ENCODE peak calls at places on chromosome 13, in nine cellular contexts. One of them, this sample, is unnamed. For H3K9me3, the result is how much of the 10 kb centered on the place peaks cover.

GRCh38 chr13:108036411-108036810 is 178.9 kb downstream of the LIG4 start:
- DNase-seq in right atrium auricular region: no peak
- DNase-seq in PC-3: no peak
- DNase-seq in left lung: no peak
- DNase-seq in aorta: no peak
- DNase-seq in MM.1S: no peak
- DNase-seq in tibial nerve: no peak
- DNase-seq in AG04450: no peak
- DNase-seq in prostate gland: no peak
- DNase-seq in this sample: no peak

GRCh38 chr13:46184277-46184699 is 2.3 kb upstream of the LCP1 start:
- DNase-seq in right atrium auricular region: no peak
- DNase-seq in PC-3: peak
- DNase-seq in left lung: peak
- DNase-seq in aorta: no peak
- DNase-seq in MM.1S: peak
- DNase-seq in tibial nerve: no peak
- DNase-seq in AG04450: no peak
- DNase-seq in prostate gland: no peak
- DNase-seq in this sample: peak

GRCh38 chr13:78121001-78121400 is 202.4 kb upstream of the EDNRB start:
- DNase-seq in right atrium auricular region: no peak
- DNase-seq in PC-3: peak
- DNase-seq in left lung: no peak
- DNase-seq in aorta: no peak
- DNase-seq in MM.1S: no peak
- DNase-seq in tibial nerve: no peak
- DNase-seq in AG04450: no peak
- DNase-seq in prostate gland: no peak
- DNase-seq in this sample: no peak

GRCh38 chr13:21399741-21400140 is 59.4 kb downstream of the ZDHHC20 start:
- DNase-seq in right atrium auricular region: no peak
- DNase-seq in PC-3: peak
- DNase-seq in left lung: no peak
- DNase-seq in aorta: no peak
- DNase-seq in MM.1S: no peak
- DNase-seq in tibial nerve: no peak
- DNase-seq in AG04450: no peak
- DNase-seq in prostate gland: no peak
- DNase-seq in this sample: no peak

GRCh38 chr13:97976551-97977375 is 23.3 kb downstream of the IPO5 start:
- DNase-seq in right atrium auricular region: no peak
- DNase-seq in PC-3: no peak
- DNase-seq in left lung: no peak
- DNase-seq in aorta: peak
- DNase-seq in MM.1S: peak
- DNase-seq in tibial nerve: no peak
- DNase-seq in AG04450: no peak
- DNase-seq in prostate gland: no peak
- DNase-seq in this sample: no peak

GRCh38 chr13:94550030-94550738 is 45.8 kb downstream of the TGDS start:
- DNase-seq in right atrium auricular region: no peak
- DNase-seq in PC-3: peak
- DNase-seq in left lung: no peak
- DNase-seq in aorta: no peak
- DNase-seq in MM.1S: no peak
- DNase-seq in tibial nerve: no peak
- DNase-seq in AG04450: peak
- DNase-seq in prostate gland: no peak
- DNase-seq in this sample: no peak

GRCh38 chr13:23399254-23399796 is 34.2 kb downstream of the SACS start:
- DNase-seq in right atrium auricular region: no peak
- DNase-seq in PC-3: no peak
- DNase-seq in left lung: no peak
- DNase-seq in aorta: no peak
- DNase-seq in MM.1S: no peak
- DNase-seq in tibial nerve: no peak
- DNase-seq in AG04450: no peak
- DNase-seq in prostate gland: no peak
- DNase-seq in this sample: no peak

GRCh38 chr13:41696163-41697003 is 239.0 kb downstream of the RGCC start:
- DNase-seq in right atrium auricular region: no peak
- DNase-seq in PC-3: peak
- DNase-seq in left lung: no peak
- DNase-seq in aorta: no peak
- DNase-seq in MM.1S: no peak
- DNase-seq in tibial nerve: no peak
- DNase-seq in AG04450: peak
- DNase-seq in prostate gland: peak
- DNase-seq in this sample: no peak

GRCh38 chr13:27791146-27791900 is 960 bp upstream of the GSX1 start:
- DNase-seq in right atrium auricular region: no peak
- DNase-seq in PC-3: no peak
- DNase-seq in left lung: no peak
- DNase-seq in aorta: no peak
- DNase-seq in MM.1S: no peak
- DNase-seq in tibial nerve: no peak
- DNase-seq in AG04450: no peak
- DNase-seq in prostate gland: no peak
- DNase-seq in this sample: no peak

GRCh38 chr13:27789495-27790303 is 2.6 kb upstream of the GSX1 start:
- DNase-seq in right atrium auricular region: no peak
- DNase-seq in PC-3: no peak
- DNase-seq in left lung: no peak
- DNase-seq in aorta: no peak
- DNase-seq in MM.1S: no peak
- DNase-seq in tibial nerve: no peak
- DNase-seq in AG04450: no peak
- DNase-seq in prostate gland: no peak
- DNase-seq in this sample: no peak

GRCh38 chr13:27789153-27789494 is 3.2 kb upstream of the GSX1 start:
- DNase-seq in right atrium auricular region: no peak
- DNase-seq in PC-3: no peak
- DNase-seq in left lung: no peak
- DNase-seq in aorta: no peak
- DNase-seq in MM.1S: no peak
- DNase-seq in tibial nerve: no peak
- DNase-seq in AG04450: no peak
- DNase-seq in prostate gland: no peak
- DNase-seq in this sample: no peak

GRCh38 chr13:27791901-27792392 is 336 bp upstream of the GSX1 start:
- DNase-seq in right atrium auricular region: no peak
- DNase-seq in PC-3: no peak
- DNase-seq in left lung: no peak
- DNase-seq in aorta: no peak
- DNase-seq in MM.1S: no peak
- DNase-seq in tibial nerve: no peak
- DNase-seq in AG04450: no peak
- DNase-seq in prostate gland: no peak
- DNase-seq in this sample: no peak

DNA sequence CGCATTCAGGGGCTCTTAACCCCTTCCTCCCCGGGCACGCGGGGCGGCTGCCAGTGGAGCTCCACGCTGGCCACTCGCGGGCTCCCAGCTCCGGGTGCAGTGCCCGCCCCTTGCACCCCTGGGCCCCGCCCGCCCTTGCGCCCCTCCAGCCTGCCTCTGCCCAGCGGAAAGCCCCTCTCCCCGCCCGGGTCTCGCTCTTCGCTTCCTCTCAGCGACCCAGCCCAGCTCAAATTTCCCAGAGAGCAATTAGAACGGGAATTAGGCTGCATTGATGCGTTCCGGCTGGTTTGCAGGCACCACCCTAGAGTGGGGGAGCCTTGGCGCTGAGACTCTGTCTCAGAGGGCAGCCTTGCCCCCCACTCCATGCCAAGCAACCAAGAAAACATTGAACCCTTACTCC is 1.8 kb upstream of the GSX1 start:
- DNase-seq in right atrium auricular region: no peak
- DNase-seq in PC-3: no peak
- DNase-seq in left lung: no peak
- DNase-seq in aorta: no peak
- DNase-seq in MM.1S: no peak
- DNase-seq in tibial nerve: no peak
- DNase-seq in AG04450: no peak
- DNase-seq in prostate gland: no peak
- DNase-seq in this sample: no peak
- H3K9me3 ChIP-seq in right atrium auricular region: under half
- H3K9me3 ChIP-seq in PC-3: under half
- H3K9me3 ChIP-seq in left lung: under half
- H3K9me3 ChIP-seq in aorta: under half
- H3K9me3 ChIP-seq in MM.1S: under half
- H3K9me3 ChIP-seq in tibial nerve: under half
- H3K9me3 ChIP-seq in AG04450: under half
- H3K9me3 ChIP-seq in prostate gland: under half
- H3K9me3 ChIP-seq in this sample: under half

GRCh38 chr13:110936519-110936918 is 21.6 kb upstream of the ANKRD10 start:
- DNase-seq in right atrium auricular region: no peak
- DNase-seq in PC-3: no peak
- DNase-seq in left lung: no peak
- DNase-seq in aorta: no peak
- DNase-seq in MM.1S: no peak
- DNase-seq in tibial nerve: no peak
- DNase-seq in AG04450: no peak
- DNase-seq in prostate gland: no peak
- DNase-seq in this sample: no peak

GRCh38 chr13:110932588-110932987 is 17.7 kb upstream of the ANKRD10 start:
- DNase-seq in right atrium auricular region: no peak
- DNase-seq in PC-3: no peak
- DNase-seq in left lung: no peak
- DNase-seq in aorta: no peak
- DNase-seq in MM.1S: no peak
- DNase-seq in tibial nerve: no peak
- DNase-seq in AG04450: no peak
- DNase-seq in prostate gland: no peak
- DNase-seq in this sample: no peak

GRCh38 chr13:110938662-110939421 is 24.0 kb upstream of the ANKRD10 start:
- DNase-seq in right atrium auricular region: no peak
- DNase-seq in PC-3: no peak
- DNase-seq in left lung: no peak
- DNase-seq in aorta: no peak
- DNase-seq in MM.1S: no peak
- DNase-seq in tibial nerve: no peak
- DNase-seq in AG04450: no peak
- DNase-seq in prostate gland: no peak
- DNase-seq in this sample: no peak

GRCh38 chr13:110942248-110942981 is 27.5 kb upstream of the ANKRD10 start:
- DNase-seq in right atrium auricular region: no peak
- DNase-seq in PC-3: no peak
- DNase-seq in left lung: no peak
- DNase-seq in aorta: no peak
- DNase-seq in MM.1S: no peak
- DNase-seq in tibial nerve: no peak
- DNase-seq in AG04450: no peak
- DNase-seq in prostate gland: no peak
- DNase-seq in this sample: no peak

DNA sequence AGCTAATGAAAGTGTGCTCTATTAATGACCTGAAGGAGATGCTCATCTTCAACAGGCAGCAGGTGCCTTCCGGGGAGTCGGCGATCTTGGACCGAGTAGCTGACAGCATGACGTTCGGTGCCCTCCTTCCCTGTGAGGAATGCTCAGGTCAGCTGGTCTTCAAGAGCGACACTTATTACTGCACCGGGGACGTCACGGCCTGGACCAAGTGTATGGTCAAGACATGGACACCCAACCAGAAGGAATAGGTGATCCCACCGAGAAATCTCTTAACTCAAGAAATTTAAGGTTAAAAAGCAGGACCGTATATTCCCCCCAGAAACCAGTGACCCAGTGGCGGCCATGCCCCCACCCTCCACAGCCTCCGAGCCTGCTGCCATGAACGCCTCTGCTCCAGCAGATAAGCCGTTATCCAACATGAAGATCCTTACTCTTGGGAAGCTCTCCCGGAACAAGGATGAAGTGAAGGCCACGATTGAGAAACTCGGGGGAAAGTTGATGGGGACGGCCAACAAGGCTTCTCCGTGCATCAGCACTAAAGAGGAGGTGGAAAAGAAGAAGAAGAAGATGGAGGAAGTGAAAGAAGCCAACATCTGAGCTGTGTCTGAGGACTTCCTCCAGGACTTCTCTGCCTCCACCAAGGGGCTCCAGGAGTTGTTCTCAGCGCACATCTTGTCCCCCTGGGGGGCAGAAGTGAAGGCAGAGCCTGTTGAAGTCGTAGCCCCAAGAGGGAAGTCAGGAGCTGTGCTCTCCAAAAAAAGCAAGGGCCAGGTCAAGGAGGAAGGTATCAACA is 22.8 kb upstream of the ANKRD10 start:
- DNase-seq in right atrium auricular region: no peak
- DNase-seq in PC-3: no peak
- DNase-seq in left lung: no peak
- DNase-seq in aorta: no peak
- DNase-seq in MM.1S: no peak
- DNase-seq in tibial nerve: no peak
- DNase-seq in AG04450: no peak
- DNase-seq in prostate gland: no peak
- DNase-seq in this sample: no peak
- H3K9me3 ChIP-seq in right atrium auricular region: under half
- H3K9me3 ChIP-seq in PC-3: under half
- H3K9me3 ChIP-seq in left lung: under half
- H3K9me3 ChIP-seq in aorta: under half
- H3K9me3 ChIP-seq in MM.1S: under half
- H3K9me3 ChIP-seq in tibial nerve: under half
- H3K9me3 ChIP-seq in AG04450: under half
- H3K9me3 ChIP-seq in prostate gland: under half
- H3K9me3 ChIP-seq in this sample: under half

GRCh38 chr13:28159057-28159456 is 20.7 kb downstream of the PAN3 start:
- DNase-seq in right atrium auricular region: no peak
- DNase-seq in PC-3: no peak
- DNase-seq in left lung: no peak
- DNase-seq in aorta: no peak
- DNase-seq in MM.1S: no peak
- DNase-seq in tibial nerve: no peak
- DNase-seq in AG04450: no peak
- DNase-seq in prostate gland: no peak
- DNase-seq in this sample: no peak
- H3K9me3 ChIP-seq in right atrium auricular region: under half
- H3K9me3 ChIP-seq in PC-3: under half
- H3K9me3 ChIP-seq in left lung: under half
- H3K9me3 ChIP-seq in aorta: under half
- H3K9me3 ChIP-seq in MM.1S: under half
- H3K9me3 ChIP-seq in tibial nerve: under half
- H3K9me3 ChIP-seq in AG04450: under half
- H3K9me3 ChIP-seq in prostate gland: under half
- H3K9me3 ChIP-seq in this sample: under half

DNA sequence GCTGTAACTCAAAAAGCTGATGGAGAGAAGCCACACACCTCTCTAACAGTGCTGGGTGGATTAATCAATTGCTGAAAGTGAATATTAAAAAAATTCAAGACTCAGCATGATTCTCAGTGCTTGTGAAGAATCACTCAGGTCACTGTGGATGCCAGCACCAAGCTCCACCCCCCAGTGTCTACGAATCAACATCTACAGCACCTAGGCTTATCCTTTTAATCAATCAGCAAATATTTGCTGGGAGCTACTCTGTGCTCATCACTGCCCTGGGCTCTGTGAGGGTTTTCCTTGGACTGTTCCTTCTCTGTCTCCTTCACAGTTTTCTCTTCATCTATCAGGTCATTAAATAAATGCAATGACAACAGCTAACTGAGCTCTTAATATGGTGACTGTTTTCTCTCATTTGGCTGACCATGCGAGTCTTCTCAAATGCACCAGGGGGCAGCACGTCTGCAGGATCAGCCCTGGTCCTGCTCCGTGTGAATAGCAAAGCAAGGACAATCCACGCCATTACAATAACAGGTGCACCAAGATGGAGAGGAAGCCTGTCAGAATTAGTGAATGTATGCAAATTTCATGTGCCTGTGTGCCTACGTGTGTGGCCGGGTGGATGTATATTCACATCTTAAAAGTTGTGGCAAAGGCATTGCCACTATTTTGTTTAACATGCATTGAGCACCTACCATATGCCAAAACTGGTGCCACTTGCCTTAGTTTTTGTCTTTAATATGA is 14.6 kb upstream of the C13orf42 start:
- DNase-seq in right atrium auricular region: no peak
- DNase-seq in PC-3: peak
- DNase-seq in left lung: peak
- DNase-seq in aorta: no peak
- DNase-seq in MM.1S: peak
- DNase-seq in tibial nerve: no peak
- DNase-seq in AG04450: peak
- DNase-seq in prostate gland: peak
- DNase-seq in this sample: peak
- H3K9me3 ChIP-seq in right atrium auricular region: under half
- H3K9me3 ChIP-seq in PC-3: under half
- H3K9me3 ChIP-seq in left lung: under half
- H3K9me3 ChIP-seq in aorta: under half
- H3K9me3 ChIP-seq in MM.1S: under half
- H3K9me3 ChIP-seq in tibial nerve: under half
- H3K9me3 ChIP-seq in AG04450: under half
- H3K9me3 ChIP-seq in prostate gland: under half
- H3K9me3 ChIP-seq in this sample: under half

This sample was measured in CD4-positive, alpha-beta T cell.